ENCODE peak calls at places on chromosomes 12 and 14, in eight cellular contexts. P, M, J, N, S, B, R and Z are unnamed samples.

GRCh38 chr12:122743895-122744525 is 8.6 kb upstream of the DENR start:
- DNase-seq in P (no peak), M (no peak), J (no peak), N (no peak), S (no peak), B (no peak), R (peak; percentile 9), Z (no peak)

GRCh38 chr12:14373202-14373601 is 7.7 kb downstream of the ATF7IP start:
- DNase-seq in P (no peak), M (no peak), J (peak; percentile 17), N (peak; percentile 23), S (no peak), B (no peak), R (no peak), Z (peak; percentile 71)

GRCh38 chr14:54369343-54369742 is 27.5 kb upstream of the CDKN3 start:
- DNase-seq in P (no peak), M (no peak), J (no peak), N (peak; percentile 31), S (no peak), B (no peak), R (no peak), Z (no peak)

GRCh38 chr12:58412466-58412865 is 471.1 kb downstream of the ATP23 start:
- DNase-seq in P (no peak), M (no peak), J (no peak), N (no peak), S (no peak), B (no peak), R (no peak), Z (peak; percentile 13)

GRCh38 chr14:32075636-32076277 is 1.3 kb upstream of the ARHGAP5 start:
- DNase-seq in P (no peak), M (peak; percentile 52), J (peak; percentile 20), N (peak; percentile 18), S (peak; percentile 43), B (peak; percentile 52), R (peak; percentile 68), Z (peak; percentile 23)

GRCh38 chr14:54000341-54000811 is 43.8 kb upstream of the BMP4 start:
- DNase-seq in P (no peak), M (no peak), J (peak; percentile 20), N (no peak), S (no peak), B (no peak), R (no peak), Z (peak; percentile 4)

GRCh38 chr12:54169036-54169435 is 19.7 kb downstream of the SMUG1 start:
- DNase-seq in P (no peak), M (no peak), J (no peak), N (no peak), S (no peak), B (no peak), R (no peak), Z (no peak)

GRCh38 chr12:69653703-69654102 is 43.0 kb upstream of the LRRC10 start:
- DNase-seq in P (no peak), M (no peak), J (no peak), N (peak; percentile 43), S (no peak), B (no peak), R (no peak), Z (peak; percentile 71)

GRCh38 chr12:114425031-114425626 is 19.2 kb upstream of the TBX5 start:
- DNase-seq in P (peak; percentile 69), M (no peak), J (no peak), N (peak; percentile 79), S (no peak), B (no peak), R (no peak), Z (peak; percentile 60)

GRCh38 chr14:82854851-82855250 is 1321.2 kb upstream of the SEL1L start:
- DNase-seq in P (no peak), M (peak; percentile 69), J (no peak), N (no peak), S (no peak), B (no peak), R (no peak), Z (no peak)

GRCh38 chr12:6062427-6063378 is 61.8 kb downstream of the VWF start:
- DNase-seq in P (no peak), M (peak; percentile 69), J (no peak), N (peak; percentile 46), S (peak; percentile 77), B (peak; percentile 15), R (peak; percentile 58), Z (peak; percentile 44)

GRCh38 chr12:75872762-75873161 is 158.8 kb downstream of the PHLDA1 start:
- DNase-seq in P (no peak), M (no peak), J (no peak), N (no peak), S (no peak), B (no peak), R (no peak), Z (no peak)

GRCh38 chr12:20716985-20717384 is 21.9 kb downstream of the SLCO1C1 start:
- DNase-seq in P (no peak), M (no peak), J (no peak), N (no peak), S (no peak), B (no peak), R (no peak), Z (no peak)

GRCh38 chr14:75277000-75277795 is 1.4 kb upstream of the FOS start:
- DNase-seq in P (peak; percentile 82), M (peak; percentile 92), J (no peak), N (peak; percentile 93), S (peak; percentile 85), B (peak; percentile 91), R (peak; percentile 92), Z (peak; percentile 84)
- H3K4me3 ChIP-seq in P (peak overlapping the region; percentile 87), M (peak overlapping the region; percentile 64), J (peak overlapping the region; percentile 56), N (peak overlapping the region; percentile 78), S (peak overlapping the region; percentile 65), B (peak overlapping the region; percentile 83), R (peak overlapping the region; percentile 56), Z (peak overlapping the region; percentile 68)

GRCh38 chr14:106276326-106277267 is 750.2 kb downstream of the TMEM121 start:
- DNase-seq in P (no peak), M (no peak), J (no peak), N (no peak), S (no peak), B (no peak), R (no peak), Z (no peak)

DNA sequence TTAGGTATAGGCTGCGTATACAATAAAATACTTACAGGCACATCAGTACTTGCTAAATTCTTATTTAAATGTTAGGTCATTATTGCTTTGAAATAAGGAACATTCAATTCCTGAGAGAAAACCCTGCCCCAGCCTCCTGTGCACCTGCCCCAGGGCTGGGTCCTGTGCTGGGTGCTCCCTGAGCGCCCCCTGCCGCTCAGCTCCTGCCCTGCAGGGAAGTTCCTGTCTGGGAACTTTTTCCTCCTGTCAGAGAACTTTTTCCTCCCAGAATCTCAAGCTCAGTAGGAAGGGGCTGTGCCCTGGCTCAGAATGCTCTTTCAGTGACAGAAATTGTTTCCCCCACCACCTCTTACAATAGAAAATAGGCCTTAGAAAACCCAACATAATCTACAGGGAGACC is 751.1 kb downstream of the TMEM121 start:
- DNase-seq in P (no peak), M (no peak), J (no peak), N (no peak), S (no peak), B (no peak), R (peak; percentile 18), Z (no peak)
- TF ChIP-seq CTCF in P (no peak), M (peak; percentile 20), J (no peak), N (no peak), S (peak; percentile 20), B (peak; percentile 41), R (peak; percentile 27), Z (no peak)

GRCh38 chr12:118359541-118359915 is 13.2 kb downstream of the TAOK3 start:
- DNase-seq in P (no peak), M (no peak), J (no peak), N (no peak), S (no peak), B (no peak), R (peak; percentile 38), Z (no peak)
- H3K4me3 ChIP-seq in P (no peak overlapping the region), M (no peak overlapping the region), J (no peak overlapping the region), N (no peak overlapping the region), S (no peak overlapping the region), B (no peak overlapping the region), R (peak overlapping the region; percentile 14), Z (no peak overlapping the region)

GRCh38 chr12:80314741-80315140 is 129.3 kb upstream of the PTPRQ start:
- DNase-seq in P (no peak), M (no peak), J (no peak), N (peak; percentile 53), S (no peak), B (no peak), R (no peak), Z (no peak)

GRCh38 chr12:80317899-80318298 is 126.1 kb upstream of the PTPRQ start:
- DNase-seq in P (no peak), M (peak; percentile 50), J (no peak), N (no peak), S (no peak), B (no peak), R (no peak), Z (no peak)

GRCh38 chr12:80316141-80316700 is 127.8 kb upstream of the PTPRQ start:
- DNase-seq in P (no peak), M (no peak), J (no peak), N (no peak), S (no peak), B (no peak), R (no peak), Z (no peak)

DNA sequence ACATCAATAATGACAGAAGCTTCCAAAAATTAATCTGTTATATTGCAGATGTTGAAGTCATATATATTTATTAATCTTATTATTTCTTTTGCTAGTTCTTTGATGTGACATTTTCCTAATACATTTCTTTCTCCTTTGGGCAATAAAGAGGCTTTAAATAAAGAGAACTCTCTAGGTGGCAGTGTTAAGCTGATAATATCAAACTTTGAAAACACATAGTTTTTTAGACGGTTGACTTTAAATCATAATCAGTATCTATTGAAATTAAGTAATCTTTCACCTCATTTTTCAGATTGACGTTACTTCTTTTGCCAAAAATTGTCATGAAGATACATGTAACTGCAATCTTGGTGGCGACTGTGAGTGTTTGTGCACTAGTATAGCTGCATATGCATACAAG is 130.9 kb upstream of the PTPRQ start:
- DNase-seq in P (no peak), M (no peak), J (no peak), N (no peak), S (no peak), B (no peak), R (no peak), Z (peak; percentile 8)
- TF ChIP-seq CTCF in P (peak; percentile 16), M (no peak), J (no peak), N (peak; percentile 16), S (peak; percentile 49), B (no peak), R (no peak), Z (peak; percentile 22)

GRCh38 chr14:23546450-23547035 is 5.0 kb downstream of the ZFHX2 start:
- DNase-seq in P (no peak), M (no peak), J (no peak), N (no peak), S (no peak), B (no peak), R (no peak), Z (no peak)

GRCh38 chr14:23542261-23542660 is 9.3 kb downstream of the ZFHX2 start:
- DNase-seq in P (no peak), M (no peak), J (no peak), N (no peak), S (no peak), B (no peak), R (no peak), Z (no peak)

GRCh38 chr14:23543403-23543802 is 8.2 kb downstream of the ZFHX2 start:
- DNase-seq in P (no peak), M (no peak), J (no peak), N (no peak), S (no peak), B (no peak), R (no peak), Z (no peak)

GRCh38 chr14:23545740-23546411 is 5.7 kb downstream of the ZFHX2 start:
- DNase-seq in P (no peak), M (no peak), J (no peak), N (no peak), S (no peak), B (no peak), R (no peak), Z (no peak)

GRCh38 chr14:23544511-23545447 is 6.8 kb downstream of the ZFHX2 start:
- DNase-seq in P (no peak), M (peak; percentile 81), J (no peak), N (no peak), S (no peak), B (no peak), R (peak; percentile 33), Z (no peak)
- H3K4me3 ChIP-seq in P (no peak overlapping the region), M (peak overlapping the region; percentile 34), J (no peak overlapping the region), N (no peak overlapping the region), S (no peak overlapping the region), B (no peak overlapping the region), R (no peak overlapping the region), Z (no peak overlapping the region)